ENCODE peak calls at places on chromosomes 1 and 21, in ten cellular contexts. One of them, this sample, is unnamed.

GRCh38 chr1:20725189-20726106 is 7.1 kb downstream of the SH2D5 start:
- DNase-seq in K562: no peak
- DNase-seq in IMR-90: peak
- DNase-seq in heart left ventricle: peak
- DNase-seq in stomach: no peak
- DNase-seq in HFF-Myc: peak
- DNase-seq in AG10803: peak
- DNase-seq in tibial artery: no peak
- DNase-seq in CD8-positive, alpha-beta T cell: peak
- DNase-seq in A549: no peak
- DNase-seq in this sample: no peak

GRCh38 chr1:46489638-46490602 is at the start of gene DMBX1:
- DNase-seq in A549: peak
- DNase-seq in IMR-90: no peak
- DNase-seq in tibial artery: no peak
- DNase-seq in heart left ventricle: peak
- DNase-seq in HFF-Myc: no peak
- DNase-seq in AG10803: no peak
- DNase-seq in K562: peak
- DNase-seq in stomach: peak
- DNase-seq in CD8-positive, alpha-beta T cell: no peak
- DNase-seq in this sample: no peak

GRCh38 chr1:32208891-32209309 is at the start of gene DCDC2B:
- DNase-seq in AG10803: peak
- DNase-seq in A549: peak
- DNase-seq in HFF-Myc: no peak
- DNase-seq in tibial artery: no peak
- DNase-seq in CD8-positive, alpha-beta T cell: no peak
- DNase-seq in heart left ventricle: peak
- DNase-seq in stomach: peak
- DNase-seq in IMR-90: peak
- DNase-seq in K562: no peak
- DNase-seq in this sample: no peak

GRCh38 chr1:27520651-27521050 is 30.7 kb upstream of the WASF2 start:
- DNase-seq in CD8-positive, alpha-beta T cell: no peak
- DNase-seq in HFF-Myc: no peak
- DNase-seq in K562: no peak
- DNase-seq in IMR-90: no peak
- DNase-seq in tibial artery: no peak
- DNase-seq in heart left ventricle: no peak
- DNase-seq in A549: no peak
- DNase-seq in AG10803: no peak
- DNase-seq in stomach: no peak
- DNase-seq in this sample: no peak

GRCh38 chr1:193355179-193355578 is 168.8 kb upstream of the B3GALT2 start:
- DNase-seq in AG10803: no peak
- DNase-seq in heart left ventricle: no peak
- DNase-seq in K562: no peak
- DNase-seq in tibial artery: no peak
- DNase-seq in HFF-Myc: no peak
- DNase-seq in CD8-positive, alpha-beta T cell: no peak
- DNase-seq in IMR-90: peak
- DNase-seq in stomach: no peak
- DNase-seq in A549: peak
- DNase-seq in this sample: no peak

GRCh38 chr1:66494488-66494887 is 39.5 kb upstream of the SGIP1 start:
- DNase-seq in A549: no peak
- DNase-seq in heart left ventricle: no peak
- DNase-seq in stomach: no peak
- DNase-seq in K562: no peak
- DNase-seq in CD8-positive, alpha-beta T cell: no peak
- DNase-seq in IMR-90: no peak
- DNase-seq in HFF-Myc: no peak
- DNase-seq in AG10803: no peak
- DNase-seq in tibial artery: no peak
- DNase-seq in this sample: no peak

GRCh38 chr1:162570718-162571117 is 9.2 kb downstream of the UAP1 start:
- DNase-seq in CD8-positive, alpha-beta T cell: no peak
- DNase-seq in stomach: no peak
- DNase-seq in IMR-90: no peak
- DNase-seq in tibial artery: no peak
- DNase-seq in heart left ventricle: no peak
- DNase-seq in AG10803: no peak
- DNase-seq in HFF-Myc: no peak
- DNase-seq in K562: no peak
- DNase-seq in A549: no peak
- DNase-seq in this sample: no peak

GRCh38 chr1:15038232-15039016 is 115.1 kb upstream of the TMEM51 start:
- DNase-seq in CD8-positive, alpha-beta T cell: no peak
- DNase-seq in heart left ventricle: no peak
- DNase-seq in K562: peak
- DNase-seq in tibial artery: no peak
- DNase-seq in A549: peak
- DNase-seq in stomach: no peak
- DNase-seq in IMR-90: peak
- DNase-seq in AG10803: no peak
- DNase-seq in HFF-Myc: no peak
- DNase-seq in this sample: no peak

GRCh38 chr1:152658649-152659048 is 4.5 kb upstream of the LCE2D start:
- DNase-seq in stomach: no peak
- DNase-seq in A549: no peak
- DNase-seq in IMR-90: no peak
- DNase-seq in HFF-Myc: no peak
- DNase-seq in CD8-positive, alpha-beta T cell: no peak
- DNase-seq in tibial artery: no peak
- DNase-seq in AG10803: no peak
- DNase-seq in heart left ventricle: no peak
- DNase-seq in K562: no peak
- DNase-seq in this sample: no peak

GRCh38 chr1:1510912-1511532 is 940 bp upstream of the ATAD3A start:
- DNase-seq in CD8-positive, alpha-beta T cell: no peak
- DNase-seq in K562: peak
- DNase-seq in HFF-Myc: no peak
- DNase-seq in AG10803: no peak
- DNase-seq in heart left ventricle: no peak
- DNase-seq in A549: peak
- DNase-seq in stomach: no peak
- DNase-seq in IMR-90: peak
- DNase-seq in tibial artery: no peak
- DNase-seq in this sample: no peak

GRCh38 chr1:1906185-1907097 is 8.6 kb upstream of the CALML6 start:
- DNase-seq in stomach: peak
- DNase-seq in HFF-Myc: peak
- DNase-seq in heart left ventricle: peak
- DNase-seq in K562: peak
- DNase-seq in CD8-positive, alpha-beta T cell: peak
- DNase-seq in A549: peak
- DNase-seq in IMR-90: peak
- DNase-seq in tibial artery: peak
- DNase-seq in AG10803: peak
- DNase-seq in this sample: peak

GRCh38 chr1:24566266-24566867 is 10.5 kb downstream of the NCMAP start:
- DNase-seq in heart left ventricle: no peak
- DNase-seq in HFF-Myc: no peak
- DNase-seq in A549: no peak
- DNase-seq in IMR-90: peak
- DNase-seq in stomach: no peak
- DNase-seq in tibial artery: no peak
- DNase-seq in CD8-positive, alpha-beta T cell: no peak
- DNase-seq in AG10803: no peak
- DNase-seq in K562: no peak
- DNase-seq in this sample: no peak

GRCh38 chr1:96967311-96967710 is 245.7 kb downstream of the PTBP2 start:
- DNase-seq in HFF-Myc: no peak
- DNase-seq in CD8-positive, alpha-beta T cell: no peak
- DNase-seq in K562: no peak
- DNase-seq in tibial artery: no peak
- DNase-seq in IMR-90: no peak
- DNase-seq in AG10803: no peak
- DNase-seq in stomach: no peak
- DNase-seq in A549: no peak
- DNase-seq in heart left ventricle: no peak
- DNase-seq in this sample: no peak

GRCh38 chr1:31127266-31127665 is 61.7 kb upstream of the PUM1 start:
- DNase-seq in CD8-positive, alpha-beta T cell: no peak
- DNase-seq in tibial artery: no peak
- DNase-seq in stomach: no peak
- DNase-seq in heart left ventricle: no peak
- DNase-seq in K562: no peak
- DNase-seq in HFF-Myc: no peak
- DNase-seq in IMR-90: peak
- DNase-seq in AG10803: peak
- DNase-seq in A549: no peak
- DNase-seq in this sample: no peak
- TF ChIP-seq CTCF in CD8-positive, alpha-beta T cell: no peak
- TF ChIP-seq CTCF in tibial artery: no peak
- TF ChIP-seq CTCF in stomach: no peak
- TF ChIP-seq CTCF in heart left ventricle: no peak
- TF ChIP-seq CTCF in K562: no peak
- TF ChIP-seq CTCF in HFF-Myc: peak
- TF ChIP-seq CTCF in IMR-90: peak
- TF ChIP-seq CTCF in AG10803: peak
- TF ChIP-seq CTCF in A549: no peak
- TF ChIP-seq CTCF in this sample: no peak

GRCh38 chr21:44285547-44285992 is at the start of gene AIRE:
- DNase-seq in A549: no peak
- DNase-seq in stomach: no peak
- DNase-seq in K562: no peak
- DNase-seq in CD8-positive, alpha-beta T cell: no peak
- DNase-seq in tibial artery: no peak
- DNase-seq in IMR-90: peak
- DNase-seq in HFF-Myc: no peak
- DNase-seq in heart left ventricle: peak
- DNase-seq in AG10803: peak
- DNase-seq in this sample: no peak
- H3K4me3 ChIP-seq in A549: no peak
- H3K4me3 ChIP-seq in stomach: peak
- H3K4me3 ChIP-seq in K562: no peak
- H3K4me3 ChIP-seq in CD8-positive, alpha-beta T cell: no peak
- H3K4me3 ChIP-seq in tibial artery: no peak
- H3K4me3 ChIP-seq in IMR-90: no peak
- H3K4me3 ChIP-seq in HFF-Myc: no peak
- H3K4me3 ChIP-seq in heart left ventricle: no peak
- H3K4me3 ChIP-seq in AG10803: no peak
- H3K4me3 ChIP-seq in this sample: no peak

DNA sequence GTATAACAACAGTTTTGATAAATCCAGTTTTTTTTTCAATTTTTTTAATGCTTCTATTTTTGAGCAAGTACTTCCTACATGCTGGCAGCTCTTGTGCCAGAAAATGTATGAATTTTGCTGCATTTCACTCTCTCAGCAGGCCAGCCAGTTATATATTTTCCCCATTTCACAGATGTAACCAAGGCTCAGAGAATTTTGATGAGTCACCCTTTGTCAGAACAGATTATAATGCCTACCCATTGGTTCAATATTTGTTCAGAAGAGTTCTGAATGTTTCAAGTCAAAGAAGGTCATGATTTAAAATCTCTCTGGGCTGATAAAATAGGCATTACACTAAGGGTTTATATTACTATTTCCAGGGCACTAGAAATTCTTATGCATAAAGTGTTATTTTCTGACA is 452.2 kb downstream of the RWDD3 start:
- DNase-seq in tibial artery: no peak
- DNase-seq in AG10803: no peak
- DNase-seq in stomach: no peak
- DNase-seq in A549: no peak
- DNase-seq in HFF-Myc: no peak
- DNase-seq in CD8-positive, alpha-beta T cell: no peak
- DNase-seq in K562: no peak
- DNase-seq in heart left ventricle: no peak
- DNase-seq in IMR-90: no peak
- DNase-seq in this sample: no peak
- TF ChIP-seq CTCF in tibial artery: no peak
- TF ChIP-seq CTCF in AG10803: no peak
- TF ChIP-seq CTCF in stomach: no peak
- TF ChIP-seq CTCF in A549: no peak
- TF ChIP-seq CTCF in HFF-Myc: no peak
- TF ChIP-seq CTCF in CD8-positive, alpha-beta T cell: no peak
- TF ChIP-seq CTCF in K562: no peak
- TF ChIP-seq CTCF in heart left ventricle: no peak
- TF ChIP-seq CTCF in IMR-90: no peak
- TF ChIP-seq CTCF in this sample: no peak

DNA sequence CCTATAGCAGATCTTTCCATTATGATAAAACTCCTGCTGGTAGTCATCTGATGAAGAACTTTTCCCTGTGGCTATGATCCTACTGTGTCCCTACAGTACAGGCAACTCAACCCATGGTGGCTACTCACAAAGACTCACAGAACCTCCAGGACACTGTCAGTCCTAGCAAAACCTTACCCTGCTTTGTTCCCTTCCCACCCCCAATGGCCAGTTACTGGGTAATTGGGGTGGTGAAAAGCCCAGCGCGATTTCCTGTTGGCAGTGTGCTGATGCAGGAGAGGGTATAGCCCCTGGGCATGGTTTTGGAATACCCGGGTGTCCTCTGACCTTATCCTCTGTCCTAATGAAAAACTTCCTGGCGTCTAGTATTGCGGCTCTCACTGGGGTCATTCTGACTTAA is 538 bp upstream of the RGL1 start:
- DNase-seq in K562: no peak
- DNase-seq in stomach: no peak
- DNase-seq in tibial artery: peak
- DNase-seq in heart left ventricle: no peak
- DNase-seq in HFF-Myc: no peak
- DNase-seq in AG10803: no peak
- DNase-seq in IMR-90: no peak
- DNase-seq in A549: no peak
- DNase-seq in CD8-positive, alpha-beta T cell: no peak
- DNase-seq in this sample: no peak
- H3K4me3 ChIP-seq in K562: no peak
- H3K4me3 ChIP-seq in stomach: peak
- H3K4me3 ChIP-seq in tibial artery: peak
- H3K4me3 ChIP-seq in heart left ventricle: peak
- H3K4me3 ChIP-seq in HFF-Myc: peak
- H3K4me3 ChIP-seq in AG10803: peak
- H3K4me3 ChIP-seq in IMR-90: no peak
- H3K4me3 ChIP-seq in A549: peak
- H3K4me3 ChIP-seq in CD8-positive, alpha-beta T cell: no peak
- H3K4me3 ChIP-seq in this sample: peak

DNA sequence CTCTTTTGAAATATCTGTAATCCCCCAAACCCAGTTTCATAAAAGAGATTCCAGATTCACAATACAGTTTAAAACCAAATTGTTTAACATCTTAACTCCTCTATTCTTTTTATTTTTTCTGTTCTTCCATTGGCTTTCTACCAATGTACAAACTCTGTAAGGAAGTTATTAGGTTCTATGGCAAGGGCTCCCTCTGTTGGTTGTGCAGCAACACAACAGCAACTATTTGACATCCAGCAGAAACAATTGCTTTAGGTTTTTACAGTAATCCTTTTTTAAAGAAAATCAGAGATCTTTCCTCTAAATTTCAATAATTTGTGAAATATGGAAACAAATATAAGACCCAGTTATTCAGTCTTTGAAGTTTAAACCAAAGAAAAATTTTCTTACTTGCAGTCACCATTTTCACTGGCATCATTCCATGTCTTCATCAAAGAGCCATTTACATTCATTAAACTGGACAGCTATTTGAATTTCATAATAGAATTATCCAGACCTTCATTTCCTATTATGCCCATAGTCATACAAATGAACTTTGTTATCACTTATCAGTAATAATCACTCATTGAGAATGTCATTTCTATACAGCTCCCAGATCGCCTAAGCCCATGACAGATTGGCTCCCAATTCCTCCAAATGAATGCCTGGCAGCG is 46.5 kb upstream of the RNF11 start:
- DNase-seq in CD8-positive, alpha-beta T cell: no peak
- DNase-seq in AG10803: peak
- DNase-seq in HFF-Myc: peak
- DNase-seq in A549: peak
- DNase-seq in heart left ventricle: peak
- DNase-seq in stomach: peak
- DNase-seq in IMR-90: peak
- DNase-seq in tibial artery: no peak
- DNase-seq in K562: peak
- DNase-seq in this sample: peak
- TF ChIP-seq CTCF in CD8-positive, alpha-beta T cell: peak
- TF ChIP-seq CTCF in AG10803: peak
- TF ChIP-seq CTCF in HFF-Myc: peak
- TF ChIP-seq CTCF in A549: peak
- TF ChIP-seq CTCF in heart left ventricle: peak
- TF ChIP-seq CTCF in stomach: peak
- TF ChIP-seq CTCF in IMR-90: peak
- TF ChIP-seq CTCF in tibial artery: peak
- TF ChIP-seq CTCF in K562: peak
- TF ChIP-seq CTCF in this sample: peak